ENCODE peak calls at places on chromosomes 5 and 9, in seven cellular contexts. I is left colon; T is Caco-2; V is ELF-1; X is caudate nucleus; J is COR-L47; S is effector memory CD8-positive, alpha-beta T cell. G is an unnamed sample.

GRCh38 chr9:69176446-69177135 is 2.5 kb downstream of the TJP2 start:
- DNase-seq in I (no peak), T (no peak), X (no peak), V (no peak), J (no peak), S (no peak), G (no peak)

GRCh38 chr5:961002-961710 is 47.4 kb upstream of the NKD2 start:
- DNase-seq in V (no peak), J (no peak), S (no peak), X (no peak), T (no peak), I (no peak), G (no peak)

GRCh38 chr5:58265531-58265930 is 194.4 kb downstream of the PLK2 start:
- DNase-seq in I (no peak), S (no peak), J (no peak), X (no peak), V (no peak), T (no peak), G (no peak)

GRCh38 chr5:177357459-177358332 is at the start of gene RGS14:
- DNase-seq in V (no peak), I (peak; percentile 50), J (peak; percentile 61), T (no peak), X (peak; percentile 39), S (peak; percentile 58), G (peak; percentile 80)

GRCh38 chr5:128413356-128413755 is 124.7 kb downstream of the FBN2 start:
- DNase-seq in I (no peak), S (no peak), T (no peak), J (no peak), V (no peak), X (no peak), G (no peak)

GRCh38 chr5:174687503-174687902 is 36.9 kb upstream of the MSX2 start:
- DNase-seq in T (no peak), J (no peak), V (no peak), S (no peak), X (no peak), I (no peak), G (no peak)

GRCh38 chr5:106290841-106291240 is 1379.9 kb downstream of the EFNA5 start:
- DNase-seq in T (no peak), I (no peak), S (no peak), V (no peak), X (no peak), J (no peak), G (no peak)

GRCh38 chr5:944992-945685 is 52.5 kb downstream of the TRIP13 start:
- DNase-seq in S (no peak), T (no peak), X (no peak), I (no peak), V (no peak), J (no peak), G (no peak)

GRCh38 chr9:134384811-134385479 is 58.7 kb downstream of the RXRA start:
- DNase-seq in T (no peak), V (no peak), S (no peak), I (no peak), X (peak; percentile 68), J (no peak), G (no peak)

GRCh38 chr9:84990416-84990815 is 320.9 kb downstream of the NTRK2 start:
- DNase-seq in X (peak; percentile 83), T (no peak), I (no peak), V (no peak), S (no peak), J (no peak), G (no peak)

GRCh38 chr5:88674262-88675158 is 208.5 kb downstream of the MEF2C start:
- DNase-seq in V (peak; percentile 77), I (no peak), J (peak; percentile 69), X (peak; percentile 86), T (peak; percentile 42), S (no peak), G (no peak)

GRCh38 chr5:148063861-148064260 is at the start of gene SPINK5:
- DNase-seq in I (no peak), J (no peak), S (no peak), T (no peak), V (no peak), X (no peak), G (no peak)

GRCh38 chr5:93570294-93571110 is 10.5 kb downstream of the NR2F1-AS1 start:
- DNase-seq in S (no peak), I (no peak), X (no peak), T (no peak), V (peak; percentile 56), J (no peak), G (no peak)

GRCh38 chr9:137451976-137452760 is 7.0 kb downstream of the NSMF start:
- DNase-seq in T (no peak), S (no peak), X (peak; percentile 32), V (no peak), J (no peak), I (peak; percentile 33), G (no peak)

GRCh38 chr5:91707521-91707841 is 324.4 kb upstream of the ARRDC3 start:
- DNase-seq in I (no peak), X (no peak), S (no peak), V (no peak), T (no peak), J (no peak), G (no peak)

GRCh38 chr5:99032234-99033013 is 103.6 kb upstream of the CHD1 start:
- DNase-seq in I (peak; percentile 59), T (peak; percentile 75), J (peak; percentile 63), X (peak; percentile 9), S (no peak), V (peak; percentile 52), G (no peak)

GRCh38 chr9:127884427-127884911 is 7.0 kb upstream of the AK1 start:
- DNase-seq in V (no peak), T (no peak), X (no peak), J (peak; percentile 78), S (no peak), I (no peak), G (no peak)

GRCh38 chr9:104772707-104773106 is 8.8 kb downstream of the NIPSNAP3B start:
- DNase-seq in S (no peak), I (no peak), T (no peak), X (no peak), V (no peak), J (no peak), G (no peak)

GRCh38 chr9:71793386-71794105 is 25.2 kb upstream of the CEMIP2 start:
- DNase-seq in T (peak; percentile 9), I (no peak), V (peak; percentile 91), S (no peak), J (no peak), X (no peak), G (no peak)

GRCh38 chr5:137142371-137143243 is 356.5 kb downstream of the SPOCK1 start:
- DNase-seq in J (no peak), X (no peak), V (no peak), T (no peak), S (no peak), I (no peak), G (no peak)

GRCh38 chr5:162473051-162473714 is 405.6 kb downstream of the GABRG2 start:
- DNase-seq in S (no peak), V (no peak), I (no peak), J (no peak), T (no peak), X (no peak), G (no peak)

GRCh38 chr5:115838885-115839518 is 2.4 kb downstream of the ATG12 start:
- DNase-seq in X (no peak), S (peak; percentile 28), I (no peak), V (peak; percentile 22), T (peak; percentile 41), J (no peak), G (no peak)

GRCh38 chr5:83348281-83348780 is 123.2 kb upstream of the VCAN start:
- DNase-seq in T (peak; percentile 1), I (no peak), X (no peak), S (no peak), V (no peak), J (no peak), G (no peak)

GRCh38 chr9:130932220-130933069 is 6.6 kb downstream of the FIBCD1 start:
- DNase-seq in T (no peak), V (peak; percentile 66), S (no peak), J (no peak), X (no peak), I (no peak), G (no peak)

GRCh38 chr9:133876144-133876543 is 116.0 kb downstream of the VAV2 start:
- DNase-seq in V (peak; percentile 81), X (no peak), S (no peak), J (no peak), I (no peak), T (peak; percentile 29), G (no peak)

GRCh38 chr5:32023816-32024215 is 150.3 kb downstream of the GOLPH3 start:
- DNase-seq in X (no peak), V (no peak), J (no peak), S (no peak), T (no peak), I (no peak), G (no peak)

GRCh38 chr5:150059623-150060022 is 26.7 kb downstream of the CSF1R start:
- DNase-seq in V (no peak), I (no peak), S (no peak), J (no peak), T (no peak), X (no peak), G (no peak)

GRCh38 chr5:1220351-1220750 is 4.8 kb upstream of the SLC6A18 start:
- DNase-seq in S (no peak), I (no peak), T (no peak), J (no peak), X (no peak), V (no peak), G (no peak)

GRCh38 chr5:81853005-81853357 is 102.1 kb upstream of the SSBP2 start:
- DNase-seq in S (no peak), X (no peak), J (peak; percentile 44), I (no peak), V (no peak), T (no peak), G (no peak)

GRCh38 chr5:134130239-134130945 is 15.9 kb downstream of the TCF7 start:
- DNase-seq in I (no peak), V (no peak), S (no peak), T (no peak), J (no peak), X (no peak), G (no peak)

GRCh38 chr5:140221697-140222223 is 46.8 kb downstream of the CYSTM1 start:
- DNase-seq in I (no peak), V (no peak), J (no peak), X (no peak), S (no peak), T (no peak), G (no peak)

G was measured in KG1.